ENCODE peak calls at places on chromosomes 16 and 17, in six cellular contexts. R is IMR-90, W is neural progenitor cell, F is DND-41, T is HCT116, N is MM.1S. M is an unnamed sample.

GRCh38 chr17:8014558-8014850 is 12.1 kb downstream of the GUCY2D start:
- DNase-seq in R (no peak), W (no peak), F (no peak), T (no peak), N (no peak), M (no peak)

GRCh38 chr17:77802811-77803220 is 155.7 kb upstream of the TNRC6C start:
- DNase-seq in R (peak; percentile 24), W (peak; percentile 77), F (no peak), T (no peak), N (no peak), M (no peak)

GRCh38 chr17:17710728-17711541 is 29.7 kb downstream of the RAI1 start:
- DNase-seq in R (peak; percentile 93), W (peak; percentile 84), F (no peak), T (peak; percentile 72), N (no peak), M (peak; percentile 86)

GRCh38 chr17:44375196-44376017 is 11.8 kb upstream of the FAM171A2 start:
- DNase-seq in R (no peak), W (peak; percentile 28), F (no peak), T (no peak), N (no peak), M (no peak)

GRCh38 chr16:23080329-23080728 is 68.9 kb downstream of the USP31 start:
- DNase-seq in R (no peak), W (no peak), F (no peak), T (no peak), N (no peak), M (no peak)

GRCh38 chr17:32492648-32493289 is 6.0 kb downstream of the CDK5R1 start:
- DNase-seq in R (no peak), W (no peak), F (no peak), T (no peak), N (no peak), M (no peak)

GRCh38 chr17:32671891-32672290 is 185.1 kb downstream of the CDK5R1 start:
- DNase-seq in R (no peak), W (no peak), F (no peak), T (no peak), N (no peak), M (no peak)

GRCh38 chr17:17759164-17759563 is 77.6 kb downstream of the SREBF1 start:
- DNase-seq in R (no peak), W (no peak), F (no peak), T (no peak), N (no peak), M (no peak)

GRCh38 chr16:52924162-52924561 is 128.5 kb downstream of the CHD9NB start:
- DNase-seq in R (no peak), W (no peak), F (no peak), T (no peak), N (no peak), M (no peak)

GRCh38 chr17:76909971-76910760 is 42.0 kb downstream of the MGAT5B start:
- DNase-seq in R (peak; percentile 41), W (peak; percentile 91), F (peak; percentile 78), T (peak; percentile 7), N (peak; percentile 66), M (peak; percentile 44)

GRCh38 chr17:39564201-39564828 is 43.4 kb downstream of the NEUROD2 start:
- DNase-seq in R (no peak), W (peak; percentile 72), F (no peak), T (peak; percentile 8), N (no peak), M (no peak)

GRCh38 chr17:45997624-45998023 is 1.4 kb upstream of the STH start:
- DNase-seq in R (peak; percentile 59), W (no peak), F (no peak), T (no peak), N (no peak), M (no peak)

GRCh38 chr17:64348666-64349065 is 42.0 kb downstream of the PECAM1 start:
- DNase-seq in R (no peak), W (no peak), F (no peak), T (no peak), N (no peak), M (no peak)

GRCh38 chr17:44981221-44981968 is 13.3 kb upstream of the C1QL1 start:
- DNase-seq in R (peak; percentile 94), W (no peak), F (no peak), T (no peak), N (no peak), M (peak; percentile 53)

GRCh38 chr17:64572682-64573154 is 65.9 kb downstream of the CEP95 start:
- DNase-seq in R (peak; percentile 61), W (no peak), F (no peak), T (no peak), N (no peak), M (no peak)

GRCh38 chr17:269616-270514 is 82.7 kb downstream of the RPH3AL start:
- DNase-seq in R (no peak), W (no peak), F (no peak), T (no peak), N (no peak), M (no peak)

GRCh38 chr17:69093279-69093789 is 32.6 kb upstream of the ABCA9 start:
- DNase-seq in R (no peak), W (no peak), F (no peak), T (no peak), N (no peak), M (no peak)
- H2AFZ ChIP-seq in R (no peak overlapping the region), W (no peak overlapping the region), F (no peak overlapping the region), T (no peak overlapping the region), N (no peak overlapping the region), M (no peak overlapping the region)

GRCh38 chr17:49890852-49891251 is 43.0 kb upstream of the TAC4 start:
- DNase-seq in R (no peak), W (no peak), F (no peak), T (no peak), N (no peak), M (no peak)

GRCh38 chr17:49891694-49892389 is 44.0 kb upstream of the TAC4 start:
- DNase-seq in R (no peak), W (no peak), F (no peak), T (no peak), N (no peak), M (no peak)

GRCh38 chr17:49889500-49889899 is 41.6 kb upstream of the TAC4 start:
- DNase-seq in R (no peak), W (no peak), F (no peak), T (no peak), N (no peak), M (no peak)

GRCh38 chr17:49887744-49888360 is 40.0 kb upstream of the TAC4 start:
- DNase-seq in R (no peak), W (no peak), F (no peak), T (no peak), N (no peak), M (no peak)

GRCh38 chr17:49890077-49890821 is 42.4 kb upstream of the TAC4 start:
- DNase-seq in R (no peak), W (peak; percentile 62), F (no peak), T (no peak), N (no peak), M (no peak)
- H2AFZ ChIP-seq in R (peak overlapping the region; percentile 21), W (no peak overlapping the region), F (no peak overlapping the region), T (no peak overlapping the region), N (no peak overlapping the region), M (no peak overlapping the region)

DNA sequence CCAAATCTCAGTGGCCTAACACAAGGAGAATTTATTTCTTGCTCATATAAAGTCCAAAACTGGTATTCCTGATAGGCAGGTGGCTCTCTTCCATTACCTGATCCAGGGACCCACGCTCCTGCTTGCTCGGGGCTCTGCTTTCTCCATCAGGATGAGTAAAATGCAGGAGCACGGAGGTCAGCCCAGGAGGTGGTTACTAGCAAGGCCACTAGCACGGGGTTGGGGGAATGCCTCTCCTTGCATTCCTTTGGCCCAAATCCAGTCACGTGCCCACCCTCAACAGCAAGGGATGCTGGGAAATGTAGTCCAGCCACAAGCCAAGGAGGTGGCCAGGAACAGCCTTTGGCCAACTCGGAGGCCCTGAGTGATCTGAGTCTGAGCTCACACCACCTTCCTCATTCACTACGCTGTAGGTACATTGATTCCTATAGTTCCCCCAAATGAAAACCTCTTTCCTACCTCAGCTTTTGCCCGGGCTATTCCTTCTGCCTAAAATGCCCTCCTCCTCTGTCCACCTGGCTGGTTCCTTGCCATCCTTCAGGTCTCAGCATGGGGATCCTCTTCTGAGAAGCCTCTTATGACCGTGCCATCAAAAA is 38.3 kb upstream of the HAPSTR1 start:
- DNase-seq in R (peak; percentile 75), W (peak; percentile 95), F (peak; percentile 10), T (peak; percentile 74), N (no peak), M (peak; percentile 44)
- H2AFZ ChIP-seq in R (peak overlapping the region; percentile 64), W (peak overlapping the region; percentile 81), F (no peak overlapping the region), T (no peak overlapping the region), N (no peak overlapping the region), M (no peak overlapping the region)

DNA sequence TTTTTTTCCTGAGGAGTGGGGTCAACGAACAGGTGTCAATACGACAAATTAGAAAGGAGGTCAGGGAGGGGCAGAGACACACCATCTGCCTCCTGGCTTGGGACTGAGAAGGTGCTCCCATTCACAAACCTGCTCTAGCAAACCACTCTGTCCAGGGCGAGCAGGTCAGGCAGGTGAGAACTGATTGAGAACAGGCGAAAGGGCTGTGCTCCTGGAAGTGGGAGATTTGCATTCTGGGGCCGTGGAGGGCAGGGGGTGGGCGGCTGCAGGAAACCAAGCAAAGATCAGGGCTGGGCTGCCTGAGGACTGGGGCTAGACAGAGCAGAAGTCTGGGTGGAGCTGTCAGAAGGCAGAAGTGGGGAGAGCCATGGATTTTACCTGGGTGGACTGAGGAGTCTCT is 98.9 kb upstream of the NLRP1 start:
- DNase-seq in R (no peak), W (no peak), F (no peak), T (no peak), N (no peak), M (no peak)
- H2AFZ ChIP-seq in R (no peak overlapping the region), W (no peak overlapping the region), F (no peak overlapping the region), T (no peak overlapping the region), N (no peak overlapping the region), M (no peak overlapping the region)

GRCh38 chr17:57045868-57046671 is 39.0 kb upstream of the AKAP1 start:
- DNase-seq in R (no peak), W (no peak), F (no peak), T (no peak), N (no peak), M (peak; percentile 30)
- H2AFZ ChIP-seq in R (peak overlapping the region; percentile 74), W (no peak overlapping the region), F (no peak overlapping the region), T (no peak overlapping the region), N (peak overlapping the region; percentile 80), M (peak overlapping the region; percentile 20)

GRCh38 chr16:19894586-19894985 is 9.9 kb upstream of the GPRC5B start:
- DNase-seq in R (no peak), W (no peak), F (no peak), T (no peak), N (no peak), M (no peak)

GRCh38 chr16:19890901-19891300 is 6.3 kb upstream of the GPRC5B start:
- DNase-seq in R (no peak), W (no peak), F (no peak), T (no peak), N (no peak), M (no peak)

GRCh38 chr16:19888834-19889233 is 4.2 kb upstream of the GPRC5B start:
- DNase-seq in R (no peak), W (no peak), F (no peak), T (no peak), N (no peak), M (no peak)

GRCh38 chr16:19896951-19897350 is 12.3 kb upstream of the GPRC5B start:
- DNase-seq in R (no peak), W (no peak), F (no peak), T (no peak), N (no peak), M (no peak)

GRCh38 chr16:19892902-19893301 is 8.3 kb upstream of the GPRC5B start:
- DNase-seq in R (no peak), W (no peak), F (no peak), T (no peak), N (no peak), M (no peak)
- H2AFZ ChIP-seq in R (no peak overlapping the region), W (no peak overlapping the region), F (no peak overlapping the region), T (no peak overlapping the region), N (no peak overlapping the region), M (no peak overlapping the region)